ENCODE peak calls at places on chromosome 7, in eight cellular contexts. C is body of pancreas; T is cardiac fibroblast; D is natural killer cell treated with Interleukin-12 subunit alpha and Interleukin-12 subunit beta and Interleukin-15 and Interleukin-18, amount 100 ng/mL, for 72 hours; H is psoas muscle; M is neural progenitor cell; Z is neuronal stem cell; X is GM12892. V is an unnamed sample.

GRCh38 chr7:48742046-48742445 is 182.3 kb upstream of the CDC14C start:
- DNase-seq in C (no peak), T (no peak), D (no peak), H (no peak), M (no peak), Z (no peak), X (no peak), V (no peak)

GRCh38 chr7:116687801-116688201 is 15.8 kb downstream of the MET start:
- DNase-seq in C (no peak), T (peak), D (no peak), H (no peak), M (peak), Z (peak), X (no peak), V (no peak)

GRCh38 chr7:602341-603141 is 82.9 kb upstream of the PDGFA start:
- DNase-seq in C (peak), T (no peak), D (peak), H (no peak), M (no peak), Z (no peak), X (no peak), V (no peak)

GRCh38 chr7:80060218-80060806 is 74.3 kb upstream of the GNAI1 start:
- DNase-seq in C (no peak), T (peak), D (no peak), H (no peak), M (peak), Z (peak), X (no peak), V (peak)

GRCh38 chr7:130909881-130910672 is 176.1 kb upstream of the KLF14 start:
- DNase-seq in C (no peak), T (peak), D (no peak), H (no peak), M (no peak), Z (no peak), X (no peak), V (no peak)

GRCh38 chr7:80876894-80877414 is 41.9 kb downstream of the SEMA3C start:
- DNase-seq in C (no peak), T (peak), D (no peak), H (no peak), M (no peak), Z (no peak), X (no peak), V (no peak)

GRCh38 chr7:6244021-6244420 is 28.4 kb downstream of the CYTH3 start:
- DNase-seq in C (no peak), T (no peak), D (no peak), H (no peak), M (no peak), Z (no peak), X (no peak), V (no peak)

GRCh38 chr7:27920281-27920946 is 180.5 kb downstream of the TAX1BP1 start:
- DNase-seq in C (no peak), T (no peak), D (no peak), H (no peak), M (no peak), Z (no peak), X (no peak), V (no peak)

GRCh38 chr7:148941598-148942280 is 57.6 kb upstream of the EZH2 start:
- DNase-seq in C (peak), T (peak), D (no peak), H (peak), M (peak), Z (peak), X (no peak), V (peak)

GRCh38 chr7:28919510-28919909 is 38.6 kb downstream of the TRIL start:
- DNase-seq in C (no peak), T (no peak), D (no peak), H (no peak), M (no peak), Z (no peak), X (no peak), V (no peak)

V was measured in NT2/D1.